ENCODE peak calls at places on chromosomes 4 and X, in four cellular contexts. One of them, this sample, is unnamed.
A peak's percentile ranks its signal among the peaks of the same experiment; 100 is the strongest.

GRCh38 chrX:132676561-132677186 is 187.8 kb upstream of the MBNL3 start:
- DNase-seq in A549: no peak
- DNase-seq in tibial artery: no peak
- DNase-seq in RWPE1: no peak
- DNase-seq in this sample: peak; percentile 17

GRCh38 chrX:28042826-28043564 is 61.7 kb upstream of the DCAF8L1 start:
- DNase-seq in tibial artery: no peak
- DNase-seq in A549: no peak
- DNase-seq in RWPE1: no peak
- DNase-seq in this sample: no peak

GRCh38 chrX:132001127-132001526 is 22.0 kb upstream of the STK26 start:
- DNase-seq in RWPE1: peak; percentile 67
- DNase-seq in tibial artery: no peak
- DNase-seq in A549: no peak
- DNase-seq in this sample: no peak

GRCh38 chr4:83922419-83922818 is 386.5 kb downstream of the GPAT3 start:
- DNase-seq in tibial artery: no peak
- DNase-seq in A549: no peak
- DNase-seq in RWPE1: no peak
- DNase-seq in this sample: no peak

GRCh38 chr4:164874791-164875190 is 2.2 kb upstream of the APELA start:
- DNase-seq in A549: no peak
- DNase-seq in tibial artery: no peak
- DNase-seq in RWPE1: peak; percentile 17
- DNase-seq in this sample: no peak

GRCh38 chrX:8879750-8880149 is 78.6 kb upstream of the FAM9A start:
- DNase-seq in A549: peak; percentile 1
- DNase-seq in tibial artery: no peak
- DNase-seq in RWPE1: peak; percentile 16
- DNase-seq in this sample: peak; percentile 63

GRCh38 chr4:74754218-74754617 is 40.1 kb downstream of the BTC start:
- DNase-seq in A549: no peak
- DNase-seq in tibial artery: no peak
- DNase-seq in RWPE1: no peak
- DNase-seq in this sample: no peak

GRCh38 chr4:11624370-11624769 is 195.7 kb upstream of the HS3ST1 start:
- DNase-seq in tibial artery: no peak
- DNase-seq in RWPE1: no peak
- DNase-seq in A549: no peak
- DNase-seq in this sample: no peak

GRCh38 chrX:150913511-150913910 is 15.0 kb upstream of the CD99L2 start:
- DNase-seq in tibial artery: no peak
- DNase-seq in A549: no peak
- DNase-seq in RWPE1: no peak
- DNase-seq in this sample: no peak

GRCh38 chrX:1486749-1487361 is 34.1 kb upstream of the ASMTL start:
- DNase-seq in A549: no peak
- DNase-seq in tibial artery: no peak
- DNase-seq in RWPE1: no peak
- DNase-seq in this sample: no peak

GRCh38 chr4:162830899-162831298 is 335.8 kb downstream of the NAF1 start:
- DNase-seq in RWPE1: no peak
- DNase-seq in tibial artery: no peak
- DNase-seq in A549: no peak
- DNase-seq in this sample: no peak

GRCh38 chr4:73451404-73451803 is 15.4 kb downstream of the AFP start:
- DNase-seq in RWPE1: no peak
- DNase-seq in A549: no peak
- DNase-seq in tibial artery: no peak
- DNase-seq in this sample: no peak

GRCh38 chr4:10173039-10173753 is 56.6 kb upstream of the WDR1 start:
- DNase-seq in A549: no peak
- DNase-seq in RWPE1: no peak
- DNase-seq in tibial artery: no peak
- DNase-seq in this sample: no peak

GRCh38 chrX:2928583-2929434 is at the start of gene ARSD:
- DNase-seq in tibial artery: peak; percentile 92
- DNase-seq in RWPE1: peak; percentile 67
- DNase-seq in A549: peak; percentile 73
- DNase-seq in this sample: peak; percentile 95

GRCh38 chrX:84729809-84730208 is 227.6 kb upstream of the HDX start:
- DNase-seq in A549: peak; percentile 5
- DNase-seq in tibial artery: peak; percentile 23
- DNase-seq in RWPE1: no peak
- DNase-seq in this sample: peak; percentile 4

GRCh38 chrX:108468486-108468885 is 28.8 kb downstream of the COL4A5 start:
- DNase-seq in tibial artery: no peak
- DNase-seq in A549: no peak
- DNase-seq in RWPE1: no peak
- DNase-seq in this sample: no peak

GRCh38 chr4:3321295-3321889 is 28.6 kb downstream of the RGS12 start:
- DNase-seq in A549: no peak
- DNase-seq in tibial artery: peak; percentile 39
- DNase-seq in RWPE1: no peak
- DNase-seq in this sample: no peak

GRCh38 chrX:123878177-123878576 is 18.3 kb downstream of the XIAP start:
- DNase-seq in A549: no peak
- DNase-seq in tibial artery: no peak
- DNase-seq in RWPE1: no peak
- DNase-seq in this sample: no peak

GRCh38 chr4:101356928-101357327 is 9.6 kb upstream of the PPP3CA start:
- DNase-seq in A549: peak; percentile 28
- DNase-seq in tibial artery: no peak
- DNase-seq in RWPE1: peak; percentile 92
- DNase-seq in this sample: peak; percentile 55

GRCh38 chrX:131816551-131817136 is 206.5 kb upstream of the STK26 start:
- DNase-seq in RWPE1: peak; percentile 5
- DNase-seq in tibial artery: peak; percentile 45
- DNase-seq in A549: no peak
- DNase-seq in this sample: no peak

GRCh38 chr4:112290341-112290740 is 4.6 kb upstream of the TIFA start:
- DNase-seq in RWPE1: no peak
- DNase-seq in A549: no peak
- DNase-seq in tibial artery: no peak
- DNase-seq in this sample: no peak

GRCh38 chr4:61202100-61202637 is 2.0 kb downstream of the ADGRL3 start:
- DNase-seq in tibial artery: peak; percentile 24
- DNase-seq in A549: no peak
- DNase-seq in RWPE1: peak; percentile 9
- DNase-seq in this sample: peak; percentile 2

GRCh38 chr4:65880594-65880993 is 210.3 kb upstream of the EPHA5 start:
- DNase-seq in RWPE1: no peak
- DNase-seq in tibial artery: no peak
- DNase-seq in A549: no peak
- DNase-seq in this sample: no peak

GRCh38 chrX:9429767-9430166 is 35.1 kb upstream of the TBL1X start:
- DNase-seq in RWPE1: no peak
- DNase-seq in A549: no peak
- DNase-seq in tibial artery: no peak
- DNase-seq in this sample: no peak

GRCh38 chr4:151563194-151563593 is 154.2 kb downstream of the FHIP1A start:
- DNase-seq in tibial artery: no peak
- DNase-seq in RWPE1: no peak
- DNase-seq in A549: no peak
- DNase-seq in this sample: peak; percentile 7

GRCh38 chrX:28177202-28177601 is 196.0 kb upstream of the DCAF8L1 start:
- DNase-seq in tibial artery: no peak
- DNase-seq in A549: no peak
- DNase-seq in RWPE1: peak; percentile 0
- DNase-seq in this sample: no peak

GRCh38 chr4:158826057-158826456 is 57.2 kb downstream of the FNIP2 start:
- DNase-seq in tibial artery: no peak
- DNase-seq in RWPE1: no peak
- DNase-seq in A549: no peak
- DNase-seq in this sample: no peak

GRCh38 chrX:110180928-110181310 is 137.0 kb downstream of the AMMECR1 start:
- DNase-seq in tibial artery: no peak
- DNase-seq in RWPE1: no peak
- DNase-seq in A549: no peak
- DNase-seq in this sample: no peak

GRCh38 chr4:119286377-119287002 is 35.4 kb downstream of the FABP2 start:
- DNase-seq in RWPE1: no peak
- DNase-seq in tibial artery: no peak
- DNase-seq in A549: no peak
- DNase-seq in this sample: peak; percentile 10

GRCh38 chr4:7096264-7096663 is 28.4 kb upstream of the GRPEL1 start:
- DNase-seq in A549: no peak
- DNase-seq in tibial artery: no peak
- DNase-seq in RWPE1: no peak
- DNase-seq in this sample: no peak
- TF ChIP-seq CTCF in A549: no peak
- TF ChIP-seq CTCF in tibial artery: no peak
- TF ChIP-seq CTCF in RWPE1: no peak
- TF ChIP-seq CTCF in this sample: no peak

GRCh38 chrX:64230123-64230970 is at the start of gene ASB12:
- DNase-seq in tibial artery: no peak
- DNase-seq in A549: no peak
- DNase-seq in RWPE1: no peak
- DNase-seq in this sample: no peak
- TF ChIP-seq CTCF in tibial artery: no peak
- TF ChIP-seq CTCF in A549: no peak
- TF ChIP-seq CTCF in RWPE1: no peak
- TF ChIP-seq CTCF in this sample: no peak

DNA sequence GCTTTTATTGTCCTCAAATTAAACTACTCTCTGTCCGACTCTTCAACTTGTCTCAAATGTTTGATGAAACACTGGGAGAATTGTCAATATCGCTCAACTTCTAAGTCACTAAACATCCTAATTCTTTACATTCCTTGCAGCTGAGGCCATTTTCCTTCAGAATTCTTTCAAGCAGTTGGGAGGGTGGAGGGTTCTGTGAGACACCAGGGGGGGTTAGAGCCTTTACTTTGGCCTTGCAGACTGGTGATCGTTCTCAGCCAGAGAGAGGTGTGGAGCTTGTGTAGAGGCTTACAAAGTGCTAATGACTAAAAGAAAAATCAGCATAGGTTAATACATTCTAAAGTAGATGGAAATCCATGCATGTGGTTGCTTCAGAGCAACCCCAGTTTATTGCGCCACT is 21.3 kb upstream of the SOX3 start:
- DNase-seq in RWPE1: no peak
- DNase-seq in A549: no peak
- DNase-seq in tibial artery: no peak
- DNase-seq in this sample: no peak
- TF ChIP-seq CTCF in RWPE1: no peak
- TF ChIP-seq CTCF in A549: no peak
- TF ChIP-seq CTCF in tibial artery: no peak
- TF ChIP-seq CTCF in this sample: no peak

GRCh38 chrX:119708936-119709335 is 16.0 kb upstream of the SEPTIN6 start:
- DNase-seq in A549: no peak
- DNase-seq in RWPE1: no peak
- DNase-seq in tibial artery: no peak
- DNase-seq in this sample: no peak
- TF ChIP-seq CTCF in A549: no peak
- TF ChIP-seq CTCF in RWPE1: no peak
- TF ChIP-seq CTCF in tibial artery: no peak
- TF ChIP-seq CTCF in this sample: no peak

GRCh38 chr4:102623622-102624021 is 122.5 kb downstream of the NFKB1 start:
- DNase-seq in A549: peak; percentile 58
- DNase-seq in tibial artery: no peak
- DNase-seq in RWPE1: no peak
- DNase-seq in this sample: peak; percentile 37
- TF ChIP-seq CTCF in A549: peak; percentile 34
- TF ChIP-seq CTCF in tibial artery: no peak
- TF ChIP-seq CTCF in RWPE1: no peak
- TF ChIP-seq CTCF in this sample: no peak

DNA sequence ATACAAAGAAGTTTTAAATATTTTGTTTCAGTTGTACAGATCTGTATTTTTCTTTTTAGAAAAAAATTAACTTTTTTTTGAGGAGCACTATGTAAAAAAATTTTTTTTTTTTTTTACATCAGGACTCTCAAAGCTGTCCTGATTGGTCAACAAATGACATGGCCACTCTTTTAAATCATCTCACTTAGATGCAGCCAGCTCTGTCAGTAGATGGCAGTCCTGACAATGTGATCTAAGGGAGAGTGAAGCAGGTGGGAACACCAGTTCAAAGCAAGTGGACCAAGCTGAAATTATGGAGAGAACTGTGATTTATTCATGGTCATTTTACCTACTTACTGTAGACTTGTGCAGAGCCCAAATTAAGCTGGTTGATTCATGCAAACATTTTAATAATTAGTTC is 174.6 kb upstream of the GPRIN3 start:
- DNase-seq in tibial artery: no peak
- DNase-seq in RWPE1: peak; percentile 41
- DNase-seq in A549: peak; percentile 33
- DNase-seq in this sample: peak; percentile 30
- TF ChIP-seq CTCF in tibial artery: no peak
- TF ChIP-seq CTCF in RWPE1: peak; percentile 46
- TF ChIP-seq CTCF in A549: peak; percentile 35
- TF ChIP-seq CTCF in this sample: no peak

GRCh38 chr4:56843421-56843899 is 22.0 kb upstream of the SPINK2 start:
- DNase-seq in A549: no peak
- DNase-seq in RWPE1: no peak
- DNase-seq in tibial artery: no peak
- DNase-seq in this sample: no peak
- TF ChIP-seq CTCF in A549: no peak
- TF ChIP-seq CTCF in RWPE1: no peak
- TF ChIP-seq CTCF in tibial artery: no peak
- TF ChIP-seq CTCF in this sample: no peak

DNA sequence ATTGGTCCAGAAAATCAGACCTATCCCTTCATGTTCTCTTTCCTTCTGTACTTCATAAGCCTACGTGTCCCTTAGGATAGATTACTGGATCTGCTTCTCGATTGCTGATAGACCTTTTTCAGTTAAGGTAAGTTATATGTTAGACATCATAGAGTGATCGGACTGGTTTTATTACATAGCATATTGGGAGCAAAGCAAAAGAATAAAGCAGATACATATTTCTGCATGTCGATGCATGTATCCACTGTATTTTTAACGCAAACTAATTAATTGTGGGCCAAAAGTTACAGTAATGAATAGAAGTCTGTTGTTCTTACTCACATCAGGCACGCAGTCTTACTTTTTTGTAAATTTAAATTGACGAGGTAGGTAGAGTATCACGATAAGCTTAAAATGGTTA is 106.4 kb downstream of the SLIT2 start:
- DNase-seq in A549: no peak
- DNase-seq in tibial artery: no peak
- DNase-seq in RWPE1: no peak
- DNase-seq in this sample: no peak
- TF ChIP-seq CTCF in A549: no peak
- TF ChIP-seq CTCF in tibial artery: no peak
- TF ChIP-seq CTCF in RWPE1: no peak
- TF ChIP-seq CTCF in this sample: no peak

GRCh38 chr4:152877868-152878267 is 58.3 kb upstream of the FHDC1 start:
- DNase-seq in tibial artery: no peak
- DNase-seq in A549: no peak
- DNase-seq in RWPE1: no peak
- DNase-seq in this sample: no peak

GRCh38 chr4:152886201-152886600 is 49.9 kb upstream of the FHDC1 start:
- DNase-seq in tibial artery: no peak
- DNase-seq in A549: no peak
- DNase-seq in RWPE1: no peak
- DNase-seq in this sample: no peak

GRCh38 chr4:152885185-152885584 is 50.9 kb upstream of the FHDC1 start:
- DNase-seq in A549: no peak
- DNase-seq in tibial artery: no peak
- DNase-seq in RWPE1: no peak
- DNase-seq in this sample: no peak

GRCh38 chr4:152880263-152880662 is 55.9 kb upstream of the FHDC1 start:
- DNase-seq in RWPE1: no peak
- DNase-seq in A549: no peak
- DNase-seq in tibial artery: no peak
- DNase-seq in this sample: no peak
- TF ChIP-seq CTCF in RWPE1: no peak
- TF ChIP-seq CTCF in A549: no peak
- TF ChIP-seq CTCF in tibial artery: no peak
- TF ChIP-seq CTCF in this sample: no peak